ENCODE peak calls at places on chromosomes 1 and 21, in six cellular contexts. R is AG04450, D is naive B cell, Z is fibroblast of lung, V is NCI-H460, B is AG08396. J is an unnamed sample.

GRCh38 chr1:27116697-27117096 is 38.2 kb downstream of the SLC9A1 start:
- DNase-seq in R (no peak), D (no peak), Z (no peak), V (no peak), B (no peak), J (no peak)

GRCh38 chr1:177385760-177386698 is 215.3 kb downstream of the BRINP2 start:
- DNase-seq in R (no peak), D (no peak), Z (peak), V (no peak), B (no peak), J (no peak)

GRCh38 chr1:1567152-1567830 is 7.4 kb downstream of the SSU72 start:
- DNase-seq in R (no peak), D (no peak), Z (no peak), V (no peak), B (no peak), J (peak)

GRCh38 chr1:72526926-72527325 is 244.6 kb upstream of the NEGR1 start:
- DNase-seq in R (no peak), D (no peak), Z (peak), V (no peak), B (no peak), J (no peak)

GRCh38 chr1:59292557-59292956 is 4.3 kb upstream of the FGGY start:
- DNase-seq in R (no peak), D (peak), Z (no peak), V (peak), B (peak), J (peak)

GRCh38 chr1:109799445-109799844 is 35.7 kb upstream of the EPS8L3 start:
- DNase-seq in R (no peak), D (no peak), Z (no peak), V (no peak), B (no peak), J (no peak)

GRCh38 chr1:57362480-57362879 is 61.4 kb downstream of the DAB1 start:
- DNase-seq in R (no peak), D (no peak), Z (no peak), V (no peak), B (no peak), J (no peak)

GRCh38 chr21:28856588-28857250 is 136.0 kb downstream of the LTN1 start:
- DNase-seq in R (no peak), D (no peak), Z (no peak), V (no peak), B (no peak), J (peak)

GRCh38 chr1:164638506-164639202 is 79.7 kb downstream of the PBX1 start:
- DNase-seq in R (no peak), D (no peak), Z (no peak), V (no peak), B (no peak), J (no peak)

GRCh38 chr1:233473549-233474204 is 140.2 kb upstream of the KCNK1 start:
- DNase-seq in R (no peak), D (no peak), Z (no peak), V (no peak), B (no peak), J (no peak)

GRCh38 chr1:156152628-156153027 is 757 bp upstream of the SEMA4A start:
- DNase-seq in R (no peak), D (no peak), Z (no peak), V (no peak), B (no peak), J (no peak)

J was measured in SK-MEL-5.